ENCODE peak calls at places on chromosome 21, in six cellular contexts. B is COR-L47; Y is fibroblast of gingiva; K is CD4-positive, CD25-positive, alpha-beta regulatory T cell; W is EH; P is AG10803. D is an unnamed sample.

GRCh38 chr21:14942801-14943490 is 121.9 kb downstream of the NRIP1 start:
- DNase-seq in B (peak), Y (peak), K (no peak), W (peak), P (peak), D (peak)

GRCh38 chr21:36211660-36212512 is 55.3 kb downstream of the DOP1B start:
- DNase-seq in B (no peak), Y (peak), K (no peak), W (peak), P (peak), D (peak)

GRCh38 chr21:45448283-45448809 is 43.4 kb downstream of the COL18A1 start:
- DNase-seq in B (no peak), Y (no peak), K (no peak), W (no peak), P (no peak), D (no peak)

GRCh38 chr21:38807481-38807880 is 1.8 kb downstream of the ETS2 start:
- DNase-seq in B (peak), Y (peak), K (no peak), W (peak), P (no peak), D (no peak)

GRCh38 chr21:38123626-38124025 is 133.2 kb upstream of the KCNJ15 start:
- DNase-seq in B (peak), Y (no peak), K (no peak), W (no peak), P (no peak), D (no peak)

GRCh38 chr21:39483917-39484316 is 32.1 kb downstream of the SH3BGR start:
- DNase-seq in B (no peak), Y (no peak), K (no peak), W (peak), P (peak), D (no peak)

GRCh38 chr21:45319461-45320211 is 31.9 kb upstream of the POFUT2 start:
- DNase-seq in B (no peak), Y (no peak), K (no peak), W (peak), P (peak), D (peak)

GRCh38 chr21:35189077-35189863 is 140.2 kb upstream of the RUNX1 start:
- DNase-seq in B (no peak), Y (peak), K (no peak), W (peak), P (peak), D (peak)

GRCh38 chr21:45570826-45571601 is 28.8 kb upstream of the SLC19A1 start:
- DNase-seq in B (no peak), Y (peak), K (no peak), W (peak), P (peak), D (peak)

GRCh38 chr21:33824156-33824941 is 91.3 kb downstream of the ATP5PO start:
- DNase-seq in B (no peak), Y (peak), K (no peak), W (no peak), P (peak), D (no peak)

GRCh38 chr21:36188081-36188681 is 31.6 kb downstream of the DOP1B start:
- DNase-seq in B (peak), Y (no peak), K (no peak), W (no peak), P (no peak), D (no peak)

GRCh38 chr21:41610042-41610839 is 102.3 kb upstream of the TMPRSS2 start:
- DNase-seq in B (peak), Y (peak), K (no peak), W (peak), P (peak), D (no peak)

GRCh38 chr21:44793269-44794030 is 8.2 kb downstream of the UBE2G2 start:
- DNase-seq in B (peak), Y (peak), K (peak), W (peak), P (peak), D (peak)

GRCh38 chr21:15014220-15014619 is 50.6 kb downstream of the NRIP1 start:
- DNase-seq in B (no peak), Y (no peak), K (no peak), W (peak), P (no peak), D (no peak)

GRCh38 chr21:37232274-37233018 is 34.7 kb downstream of the VPS26C start:
- DNase-seq in B (no peak), Y (no peak), K (no peak), W (no peak), P (no peak), D (no peak)

GRCh38 chr21:45899317-45900033 is 82.1 kb upstream of the COL6A1 start:
- DNase-seq in B (no peak), Y (no peak), K (no peak), W (no peak), P (no peak), D (no peak)

GRCh38 chr21:45916011-45916840 is 65.3 kb upstream of the COL6A1 start:
- DNase-seq in B (no peak), Y (no peak), K (no peak), W (no peak), P (no peak), D (no peak)

GRCh38 chr21:36548866-36549265 is 68.9 kb upstream of the CLDN14 start:
- DNase-seq in B (no peak), Y (no peak), K (no peak), W (no peak), P (no peak), D (no peak)

GRCh38 chr21:42735061-42735460 is 81.6 kb downstream of the PDE9A start:
- DNase-seq in B (no peak), Y (no peak), K (no peak), W (no peak), P (no peak), D (no peak)

GRCh38 chr21:46552274-46552673 is 52.6 kb downstream of the S100B start:
- DNase-seq in B (no peak), Y (no peak), K (no peak), W (no peak), P (no peak), D (no peak)

GRCh38 chr21:33289199-33289819 is 23.1 kb downstream of the IL10RB start:
- DNase-seq in B (no peak), Y (no peak), K (no peak), W (peak), P (peak), D (no peak)

GRCh38 chr21:32349333-32349944 is 43.4 kb downstream of the URB1 start:
- DNase-seq in B (peak), Y (no peak), K (no peak), W (no peak), P (no peak), D (no peak)

GRCh38 chr21:35906587-35906986 is 153.7 kb downstream of the SETD4 start:
- DNase-seq in B (no peak), Y (no peak), K (no peak), W (no peak), P (no peak), D (no peak)

GRCh38 chr21:44914176-44914874 is 6.4 kb downstream of the ITGB2 start:
- DNase-seq in B (no peak), Y (no peak), K (no peak), W (no peak), P (no peak), D (no peak)

GRCh38 chr21:37562920-37563640 is 196.5 kb downstream of the DYRK1A start:
- DNase-seq in B (peak), Y (no peak), K (no peak), W (no peak), P (no peak), D (peak)

GRCh38 chr21:20451051-20451450 is 547.2 kb upstream of the NCAM2 start:
- DNase-seq in B (no peak), Y (no peak), K (no peak), W (no peak), P (no peak), D (no peak)

GRCh38 chr21:31354122-31354521 is 10.1 kb upstream of the TIAM1 start:
- DNase-seq in B (no peak), Y (no peak), K (no peak), W (no peak), P (no peak), D (no peak)

GRCh38 chr21:42081138-42081537 is 10.0 kb downstream of the UMODL1 start:
- DNase-seq in B (no peak), Y (peak), K (no peak), W (no peak), P (peak), D (peak)

GRCh38 chr21:38984982-38985422 is 179.3 kb downstream of the ETS2 start:
- DNase-seq in B (no peak), Y (peak), K (no peak), W (peak), P (peak), D (peak)

GRCh38 chr21:26469789-26470188 is 103.3 kb downstream of the CYYR1 start:
- DNase-seq in B (no peak), Y (peak), K (no peak), W (peak), P (peak), D (peak)

GRCh38 chr21:37753122-37753599 is 163.1 kb downstream of the KCNJ6 start:
- DNase-seq in B (no peak), Y (no peak), K (no peak), W (no peak), P (no peak), D (no peak)

GRCh38 chr21:15028186-15028585 is 36.6 kb downstream of the NRIP1 start:
- DNase-seq in B (no peak), Y (no peak), K (no peak), W (no peak), P (no peak), D (no peak)

GRCh38 chr21:30831194-30831765 is 1.7 kb upstream of the KRTAP7-1 start:
- DNase-seq in B (no peak), Y (no peak), K (peak), W (no peak), P (no peak), D (no peak)

GRCh38 chr21:32813265-32813903 is 41.8 kb upstream of the PAXBP1 start:
- DNase-seq in B (no peak), Y (no peak), K (no peak), W (no peak), P (no peak), D (no peak)